ENCODE peak calls at places on chromosome 18, in five cellular contexts. M is left colon, K is T-cell, N is DND-41, I is IMR-90. U is an unnamed sample.
A peak's percentile ranks its signal among the peaks of the same experiment; 100 is the strongest.

GRCh38 chr18:45690975-45691815 is 32.8 kb upstream of the SLC14A1 start:
- DNase-seq in K (peak; percentile 74), N (peak; percentile 83), I (peak; percentile 76), M (peak; percentile 82), U (peak; percentile 64)

GRCh38 chr18:421236-422155 is 79.0 kb downstream of the COLEC12 start:
- DNase-seq in I (peak; percentile 64), N (no peak), M (no peak), K (no peak), U (no peak)

GRCh38 chr18:66749030-66749429 is 145.1 kb upstream of the CDH19 start:
- DNase-seq in N (no peak), M (no peak), K (no peak), I (no peak), U (no peak)

GRCh38 chr18:75854174-75854573 is 426.7 kb upstream of the SMIM21 start:
- DNase-seq in N (peak; percentile 30), M (peak; percentile 34), I (no peak), K (no peak), U (no peak)

GRCh38 chr18:9069482-9070059 is 32.9 kb upstream of the NDUFV2 start:
- DNase-seq in I (no peak), N (no peak), M (no peak), K (no peak), U (no peak)

GRCh38 chr18:48764452-48764851 is 186.3 kb downstream of the SMAD7 start:
- DNase-seq in M (no peak), I (no peak), K (no peak), N (no peak), U (no peak)

GRCh38 chr18:23201741-23202140 is 66.5 kb downstream of the CABLES1 start:
- DNase-seq in I (no peak), M (no peak), N (no peak), K (no peak), U (no peak)

GRCh38 chr18:75201936-75202335 is 7.0 kb downstream of the PTGR3 start:
- DNase-seq in K (no peak), N (no peak), I (no peak), M (no peak), U (no peak)

GRCh38 chr18:36636237-36636792 is 192.5 kb downstream of the TPGS2 start:
- DNase-seq in I (peak; percentile 30), K (no peak), N (no peak), M (no peak), U (no peak)

GRCh38 chr18:37280701-37281100 is 284.9 kb downstream of the CELF4 start:
- DNase-seq in K (no peak), M (no peak), I (no peak), N (no peak), U (no peak)

GRCh38 chr18:55906533-55906932 is 318.5 kb upstream of the TCF4 start:
- DNase-seq in K (no peak), N (no peak), M (no peak), I (no peak), U (no peak)

GRCh38 chr18:33735428-33735827 is 157.4 kb downstream of the ASXL3 start:
- DNase-seq in N (no peak), I (no peak), M (no peak), K (no peak), U (no peak)

GRCh38 chr18:79382681-79383387 is 12.9 kb upstream of the NFATC1 start:
- DNase-seq in I (no peak), K (no peak), M (no peak), N (no peak), U (no peak)

GRCh38 chr18:62736077-62736476 is 20.7 kb downstream of the PHLPP1 start:
- DNase-seq in I (no peak), M (no peak), N (no peak), K (no peak), U (no peak)

GRCh38 chr18:28834889-28835288 is 658.0 kb upstream of the CDH2 start:
- DNase-seq in I (peak; percentile 57), M (no peak), K (no peak), N (no peak), U (no peak)

GRCh38 chr18:47260138-47260923 is 8.9 kb upstream of the SKOR2 start:
- DNase-seq in N (peak; percentile 15), I (peak; percentile 14), K (no peak), M (peak; percentile 50), U (no peak)

GRCh38 chr18:6866552-6866951 is 137.0 kb downstream of the ARHGAP28 start:
- DNase-seq in I (no peak), N (no peak), M (no peak), K (no peak), U (no peak)

GRCh38 chr18:32383040-32383819 is 87.5 kb downstream of the GAREM1 start:
- DNase-seq in M (no peak), N (no peak), I (peak; percentile 98), K (no peak), U (no peak)

GRCh38 chr18:56305583-56305982 is 332.8 kb downstream of the TXNL1 start:
- DNase-seq in I (peak; percentile 43), K (no peak), N (no peak), M (no peak), U (no peak)

GRCh38 chr18:34726286-34727004 is 16.3 kb downstream of the DTNA start:
- DNase-seq in K (no peak), I (no peak), M (no peak), N (no peak), U (no peak)

GRCh38 chr18:9707381-9708056 is 582 bp upstream of the RAB31 start:
- DNase-seq in K (no peak), N (no peak), M (no peak), I (peak; percentile 45), U (no peak)

GRCh38 chr18:68428026-68428425 is 286.9 kb downstream of the TMX3 start:
- DNase-seq in N (no peak), I (peak; percentile 93), M (no peak), K (no peak), U (no peak)

GRCh38 chr18:64097497-64097896 is 51.4 kb downstream of the LINC00305 start:
- DNase-seq in M (no peak), K (no peak), I (no peak), N (no peak), U (no peak)

GRCh38 chr18:52337286-52337685 is 2.7 kb upstream of the DCC start:
- DNase-seq in I (peak; percentile 61), N (no peak), M (no peak), K (no peak), U (no peak)

GRCh38 chr18:48724455-48724854 is 185.6 kb downstream of the CTIF start:
- DNase-seq in K (no peak), M (no peak), N (no peak), I (no peak), U (no peak)

GRCh38 chr18:6484659-6485058 is 69.9 kb upstream of the L3MBTL4 start:
- DNase-seq in M (no peak), K (no peak), N (no peak), I (no peak), U (no peak)

GRCh38 chr18:39463986-39464385 is 1898.4 kb upstream of the CELF4 start:
- DNase-seq in N (no peak), I (no peak), M (no peak), K (no peak), U (no peak)